ENCODE peak calls at places on chromosomes 7 and 10, in eight cellular contexts. T, G, U, P, Q, S, E and C are unnamed samples.

GRCh38 chr7:33744293-33744692 is 161.0 kb upstream of the BMPER start:
- DNase-seq in T (peak), G (no peak), U (no peak), P (no peak), Q (no peak), S (peak), E (peak), C (no peak)

GRCh38 chr7:95977994-95978393 is 205.6 kb downstream of the DYNC1I1 start:
- DNase-seq in T (no peak), G (no peak), U (no peak), P (no peak), Q (no peak), S (no peak), E (no peak), C (no peak)

GRCh38 chr10:93656155-93656554 is 43.8 kb downstream of the PDE6C start:
- DNase-seq in T (peak), G (no peak), U (no peak), P (no peak), Q (no peak), S (no peak), E (no peak), C (no peak)

GRCh38 chr7:152158801-152159587 is 133.5 kb downstream of the GALNT11 start:
- DNase-seq in T (peak), G (no peak), U (no peak), P (no peak), Q (no peak), S (no peak), E (no peak), C (no peak)

GRCh38 chr7:24917510-24918239 is 62.3 kb downstream of the OSBPL3 start:
- DNase-seq in T (no peak), G (no peak), U (no peak), P (no peak), Q (no peak), S (no peak), E (no peak), C (no peak)

GRCh38 chr7:26759108-26759507 is 105.3 kb downstream of the SKAP2 start:
- DNase-seq in T (no peak), G (no peak), U (no peak), P (no peak), Q (no peak), S (no peak), E (no peak), C (no peak)

GRCh38 chr7:50266893-50267386 is 37.6 kb upstream of the IKZF1 start:
- DNase-seq in T (no peak), G (no peak), U (peak), P (no peak), Q (peak), S (peak), E (peak), C (peak)

GRCh38 chr7:101119876-101120275 is 7.0 kb upstream of the SERPINE1 start:
- DNase-seq in T (no peak), G (no peak), U (no peak), P (no peak), Q (no peak), S (no peak), E (no peak), C (no peak)

GRCh38 chr10:100743626-100744135 is 1.7 kb upstream of the PAX2 start:
- DNase-seq in T (peak), G (no peak), U (peak), P (peak), Q (peak), S (peak), E (peak), C (peak)

GRCh38 chr7:35723011-35723410 is 28.1 kb upstream of the HERPUD2 start:
- DNase-seq in T (peak), G (no peak), U (no peak), P (no peak), Q (no peak), S (no peak), E (no peak), C (peak)

GRCh38 chr10:108957681-108958080 is 965.6 kb downstream of the XPNPEP1 start:
- DNase-seq in T (no peak), G (no peak), U (no peak), P (no peak), Q (no peak), S (no peak), E (no peak), C (no peak)

GRCh38 chr10:33274096-33274785 is 60.2 kb downstream of the NRP1 start:
- DNase-seq in T (no peak), G (no peak), U (no peak), P (peak), Q (no peak), S (no peak), E (no peak), C (no peak)

GRCh38 chr10:67837519-67838314 is at the start of gene DNAJC12:
- DNase-seq in T (no peak), G (no peak), U (no peak), P (peak), Q (no peak), S (peak), E (peak), C (no peak)

GRCh38 chr10:131547129-131547799 is 235.7 kb upstream of the TCERG1L start:
- DNase-seq in T (no peak), G (no peak), U (no peak), P (no peak), Q (no peak), S (no peak), E (no peak), C (no peak)

GRCh38 chr7:77328669-77329068 is 87.5 kb downstream of the GSAP start:
- DNase-seq in T (no peak), G (no peak), U (no peak), P (no peak), Q (no peak), S (no peak), E (no peak), C (no peak)

GRCh38 chr7:44163591-44163990 is 22.5 kb upstream of the MYL7 start:
- DNase-seq in T (peak), G (no peak), U (no peak), P (peak), Q (no peak), S (no peak), E (no peak), C (no peak)

GRCh38 chr7:131745645-131746248 is 189.3 kb upstream of the PODXL start:
- DNase-seq in T (peak), G (no peak), U (no peak), P (peak), Q (no peak), S (peak), E (no peak), C (no peak)